ENCODE peak calls at places on chromosomes 7 and 10, in six cellular contexts. One of them, this sample, is unnamed.

GRCh38 chr7:128244861-128245260 is 3.8 kb downstream of the LEP start:
- DNase-seq in GM23338: no peak
- DNase-seq in HAP-1: no peak
- DNase-seq in cardiac fibroblast: no peak
- DNase-seq in dorsolateral prefrontal cortex: no peak
- DNase-seq in bronchial epithelial cell: no peak
- DNase-seq in this sample: no peak

GRCh38 chr7:40644454-40645188 is 509.8 kb downstream of the SUGCT start:
- DNase-seq in GM23338: no peak
- DNase-seq in HAP-1: no peak
- DNase-seq in cardiac fibroblast: no peak
- DNase-seq in dorsolateral prefrontal cortex: no peak
- DNase-seq in bronchial epithelial cell: no peak
- DNase-seq in this sample: no peak

GRCh38 chr7:91379246-91379645 is 115.0 kb downstream of the FZD1 start:
- DNase-seq in GM23338: no peak
- DNase-seq in HAP-1: no peak
- DNase-seq in cardiac fibroblast: no peak
- DNase-seq in dorsolateral prefrontal cortex: no peak
- DNase-seq in bronchial epithelial cell: no peak
- DNase-seq in this sample: no peak

GRCh38 chr7:143299840-143300239 is 11.7 kb downstream of the CASP2 start:
- DNase-seq in GM23338: peak
- DNase-seq in HAP-1: peak
- DNase-seq in cardiac fibroblast: no peak
- DNase-seq in dorsolateral prefrontal cortex: peak
- DNase-seq in bronchial epithelial cell: no peak
- DNase-seq in this sample: no peak

GRCh38 chr7:158783595-158783994 is 45.7 kb downstream of the ESYT2 start:
- DNase-seq in GM23338: no peak
- DNase-seq in HAP-1: no peak
- DNase-seq in cardiac fibroblast: no peak
- DNase-seq in dorsolateral prefrontal cortex: no peak
- DNase-seq in bronchial epithelial cell: peak
- DNase-seq in this sample: no peak

GRCh38 chr10:110076559-110077318 is 69.0 kb downstream of the ADD3 start:
- DNase-seq in GM23338: no peak
- DNase-seq in HAP-1: peak
- DNase-seq in cardiac fibroblast: peak
- DNase-seq in dorsolateral prefrontal cortex: no peak
- DNase-seq in bronchial epithelial cell: peak
- DNase-seq in this sample: no peak

GRCh38 chr7:148747274-148747673 is 48.6 kb downstream of the CUL1 start:
- DNase-seq in GM23338: peak
- DNase-seq in HAP-1: peak
- DNase-seq in cardiac fibroblast: no peak
- DNase-seq in dorsolateral prefrontal cortex: no peak
- DNase-seq in bronchial epithelial cell: peak
- DNase-seq in this sample: no peak

GRCh38 chr10:110416776-110417732 is 80.7 kb upstream of the DUSP5 start:
- DNase-seq in GM23338: no peak
- DNase-seq in HAP-1: no peak
- DNase-seq in cardiac fibroblast: no peak
- DNase-seq in dorsolateral prefrontal cortex: no peak
- DNase-seq in bronchial epithelial cell: peak
- DNase-seq in this sample: no peak

GRCh38 chr7:43612599-43613589 is 30.0 kb downstream of the STK17A start:
- DNase-seq in GM23338: no peak
- DNase-seq in HAP-1: no peak
- DNase-seq in cardiac fibroblast: peak
- DNase-seq in dorsolateral prefrontal cortex: no peak
- DNase-seq in bronchial epithelial cell: no peak
- DNase-seq in this sample: no peak

GRCh38 chr7:51160990-51161615 is 155.5 kb downstream of the COBL start:
- DNase-seq in GM23338: peak
- DNase-seq in HAP-1: peak
- DNase-seq in cardiac fibroblast: peak
- DNase-seq in dorsolateral prefrontal cortex: peak
- DNase-seq in bronchial epithelial cell: peak
- DNase-seq in this sample: peak

GRCh38 chr7:37208528-37208927 is 240.1 kb downstream of the ELMO1 start:
- DNase-seq in GM23338: peak
- DNase-seq in HAP-1: peak
- DNase-seq in cardiac fibroblast: peak
- DNase-seq in dorsolateral prefrontal cortex: peak
- DNase-seq in bronchial epithelial cell: peak
- DNase-seq in this sample: peak

GRCh38 chr10:35795131-35795819 is 153.2 kb upstream of the FZD8 start:
- DNase-seq in GM23338: no peak
- DNase-seq in HAP-1: no peak
- DNase-seq in cardiac fibroblast: peak
- DNase-seq in dorsolateral prefrontal cortex: no peak
- DNase-seq in bronchial epithelial cell: peak
- DNase-seq in this sample: no peak

GRCh38 chr10:61456095-61456789 is 3.1 kb upstream of the TMEM26 start:
- DNase-seq in GM23338: no peak
- DNase-seq in HAP-1: no peak
- DNase-seq in cardiac fibroblast: peak
- DNase-seq in dorsolateral prefrontal cortex: no peak
- DNase-seq in bronchial epithelial cell: no peak
- DNase-seq in this sample: no peak

GRCh38 chr10:122565766-122566206 is 5.2 kb downstream of the DMBT1 start:
- DNase-seq in GM23338: peak
- DNase-seq in HAP-1: peak
- DNase-seq in cardiac fibroblast: peak
- DNase-seq in dorsolateral prefrontal cortex: peak
- DNase-seq in bronchial epithelial cell: peak
- DNase-seq in this sample: peak

GRCh38 chr10:3719024-3719843 is 65.8 kb downstream of the KLF6 start:
- DNase-seq in GM23338: no peak
- DNase-seq in HAP-1: no peak
- DNase-seq in cardiac fibroblast: no peak
- DNase-seq in dorsolateral prefrontal cortex: no peak
- DNase-seq in bronchial epithelial cell: no peak
- DNase-seq in this sample: no peak

GRCh38 chr7:54615545-54615944 is 73.4 kb downstream of the VSTM2A start:
- DNase-seq in GM23338: no peak
- DNase-seq in HAP-1: no peak
- DNase-seq in cardiac fibroblast: no peak
- DNase-seq in dorsolateral prefrontal cortex: no peak
- DNase-seq in bronchial epithelial cell: peak
- DNase-seq in this sample: no peak

GRCh38 chr7:151710121-151710640 is 166.7 kb downstream of the PRKAG2 start:
- DNase-seq in GM23338: no peak
- DNase-seq in HAP-1: no peak
- DNase-seq in cardiac fibroblast: no peak
- DNase-seq in dorsolateral prefrontal cortex: no peak
- DNase-seq in bronchial epithelial cell: no peak
- DNase-seq in this sample: no peak

GRCh38 chr10:73827346-73828089 is 16.1 kb upstream of the NDST2 start:
- DNase-seq in GM23338: no peak
- DNase-seq in HAP-1: no peak
- DNase-seq in cardiac fibroblast: no peak
- DNase-seq in dorsolateral prefrontal cortex: no peak
- DNase-seq in bronchial epithelial cell: peak
- DNase-seq in this sample: no peak

GRCh38 chr10:613661-614340 is 75.7 kb downstream of the DIP2C start:
- DNase-seq in GM23338: no peak
- DNase-seq in HAP-1: no peak
- DNase-seq in cardiac fibroblast: no peak
- DNase-seq in dorsolateral prefrontal cortex: no peak
- DNase-seq in bronchial epithelial cell: no peak
- DNase-seq in this sample: no peak

GRCh38 chr10:17805440-17805839 is 3.7 kb upstream of the MRC1 start:
- DNase-seq in GM23338: no peak
- DNase-seq in HAP-1: no peak
- DNase-seq in cardiac fibroblast: no peak
- DNase-seq in dorsolateral prefrontal cortex: no peak
- DNase-seq in bronchial epithelial cell: no peak
- DNase-seq in this sample: no peak

GRCh38 chr7:19020711-19021110 is 96.7 kb downstream of the TWIST1 start:
- DNase-seq in GM23338: no peak
- DNase-seq in HAP-1: no peak
- DNase-seq in cardiac fibroblast: no peak
- DNase-seq in dorsolateral prefrontal cortex: no peak
- DNase-seq in bronchial epithelial cell: peak
- DNase-seq in this sample: no peak

GRCh38 chr10:128693493-128694132 is 567.4 kb upstream of the MKI67 start:
- DNase-seq in GM23338: no peak
- DNase-seq in HAP-1: no peak
- DNase-seq in cardiac fibroblast: no peak
- DNase-seq in dorsolateral prefrontal cortex: no peak
- DNase-seq in bronchial epithelial cell: no peak
- DNase-seq in this sample: no peak

GRCh38 chr10:14052926-14053325 is 277.8 kb downstream of the FRMD4A start:
- DNase-seq in GM23338: no peak
- DNase-seq in HAP-1: no peak
- DNase-seq in cardiac fibroblast: no peak
- DNase-seq in dorsolateral prefrontal cortex: no peak
- DNase-seq in bronchial epithelial cell: no peak
- DNase-seq in this sample: no peak

GRCh38 chr10:651700-652099 is 37.8 kb downstream of the DIP2C start:
- DNase-seq in GM23338: no peak
- DNase-seq in HAP-1: no peak
- DNase-seq in cardiac fibroblast: no peak
- DNase-seq in dorsolateral prefrontal cortex: no peak
- DNase-seq in bronchial epithelial cell: no peak
- DNase-seq in this sample: no peak

GRCh38 chr7:77525231-77525630 is 11.9 kb upstream of the PTPN12 start:
- DNase-seq in GM23338: no peak
- DNase-seq in HAP-1: no peak
- DNase-seq in cardiac fibroblast: no peak
- DNase-seq in dorsolateral prefrontal cortex: no peak
- DNase-seq in bronchial epithelial cell: peak
- DNase-seq in this sample: no peak

GRCh38 chr7:141697211-141697871 is 4.6 kb downstream of the DENND11 start:
- DNase-seq in GM23338: no peak
- DNase-seq in HAP-1: no peak
- DNase-seq in cardiac fibroblast: no peak
- DNase-seq in dorsolateral prefrontal cortex: peak
- DNase-seq in bronchial epithelial cell: peak
- DNase-seq in this sample: no peak

GRCh38 chr7:44244282-44244681 is 43.5 kb downstream of the YKT6 start:
- DNase-seq in GM23338: peak
- DNase-seq in HAP-1: peak
- DNase-seq in cardiac fibroblast: peak
- DNase-seq in dorsolateral prefrontal cortex: no peak
- DNase-seq in bronchial epithelial cell: no peak
- DNase-seq in this sample: no peak

GRCh38 chr10:25813511-25813910 is 120.5 kb upstream of the MYO3A start:
- DNase-seq in GM23338: no peak
- DNase-seq in HAP-1: no peak
- DNase-seq in cardiac fibroblast: no peak
- DNase-seq in dorsolateral prefrontal cortex: no peak
- DNase-seq in bronchial epithelial cell: no peak
- DNase-seq in this sample: no peak
- H3K4me3 ChIP-seq in GM23338: no peak
- H3K4me3 ChIP-seq in HAP-1: no peak
- H3K4me3 ChIP-seq in cardiac fibroblast: no peak
- H3K4me3 ChIP-seq in dorsolateral prefrontal cortex: no peak
- H3K4me3 ChIP-seq in bronchial epithelial cell: no peak
- H3K4me3 ChIP-seq in this sample: no peak

GRCh38 chr10:117364121-117364960 is 10.9 kb downstream of the PDZD8 start:
- DNase-seq in GM23338: no peak
- DNase-seq in HAP-1: peak
- DNase-seq in cardiac fibroblast: peak
- DNase-seq in dorsolateral prefrontal cortex: no peak
- DNase-seq in bronchial epithelial cell: peak
- DNase-seq in this sample: no peak

GRCh38 chr10:117365612-117366011 is 9.6 kb downstream of the PDZD8 start:
- DNase-seq in GM23338: no peak
- DNase-seq in HAP-1: no peak
- DNase-seq in cardiac fibroblast: no peak
- DNase-seq in dorsolateral prefrontal cortex: no peak
- DNase-seq in bronchial epithelial cell: peak
- DNase-seq in this sample: no peak

GRCh38 chr10:117366741-117367140 is 8.5 kb downstream of the PDZD8 start:
- DNase-seq in GM23338: no peak
- DNase-seq in HAP-1: no peak
- DNase-seq in cardiac fibroblast: no peak
- DNase-seq in dorsolateral prefrontal cortex: no peak
- DNase-seq in bronchial epithelial cell: peak
- DNase-seq in this sample: no peak

GRCh38 chr10:117370205-117370604 is 5.0 kb downstream of the PDZD8 start:
- DNase-seq in GM23338: no peak
- DNase-seq in HAP-1: peak
- DNase-seq in cardiac fibroblast: peak
- DNase-seq in dorsolateral prefrontal cortex: no peak
- DNase-seq in bronchial epithelial cell: peak
- DNase-seq in this sample: no peak

DNA sequence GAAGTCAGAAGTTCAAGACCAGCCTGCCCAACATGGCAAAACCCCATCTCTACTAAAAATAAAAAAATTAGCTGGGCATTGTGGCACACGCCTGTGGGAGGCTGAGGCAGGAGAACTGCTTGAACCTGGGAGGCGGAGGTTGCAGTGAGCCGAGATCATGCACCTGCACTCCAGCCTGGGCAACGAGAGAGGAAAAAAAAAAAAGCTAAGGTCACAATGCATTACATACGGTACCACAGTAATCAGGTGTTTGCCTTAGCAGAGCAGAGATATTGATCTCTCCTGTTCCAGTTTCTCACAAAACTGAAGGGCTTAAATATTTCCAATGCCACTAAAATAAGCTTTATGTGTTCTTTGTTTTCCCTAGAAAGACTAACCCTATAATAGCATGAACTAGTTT is 7.5 kb downstream of the PDZD8 start:
- DNase-seq in GM23338: no peak
- DNase-seq in HAP-1: no peak
- DNase-seq in cardiac fibroblast: no peak
- DNase-seq in dorsolateral prefrontal cortex: no peak
- DNase-seq in bronchial epithelial cell: no peak
- DNase-seq in this sample: no peak
- H3K4me3 ChIP-seq in GM23338: no peak
- H3K4me3 ChIP-seq in HAP-1: no peak
- H3K4me3 ChIP-seq in cardiac fibroblast: no peak
- H3K4me3 ChIP-seq in dorsolateral prefrontal cortex: no peak
- H3K4me3 ChIP-seq in bronchial epithelial cell: no peak
- H3K4me3 ChIP-seq in this sample: no peak

GRCh38 chr7:65731562-65732035 is 141.3 kb upstream of the VKORC1L1 start:
- DNase-seq in GM23338: peak
- DNase-seq in HAP-1: no peak
- DNase-seq in cardiac fibroblast: peak
- DNase-seq in dorsolateral prefrontal cortex: no peak
- DNase-seq in bronchial epithelial cell: peak
- DNase-seq in this sample: peak
- H3K4me3 ChIP-seq in GM23338: peak
- H3K4me3 ChIP-seq in HAP-1: no peak
- H3K4me3 ChIP-seq in cardiac fibroblast: peak
- H3K4me3 ChIP-seq in dorsolateral prefrontal cortex: peak
- H3K4me3 ChIP-seq in bronchial epithelial cell: peak
- H3K4me3 ChIP-seq in this sample: peak

DNA sequence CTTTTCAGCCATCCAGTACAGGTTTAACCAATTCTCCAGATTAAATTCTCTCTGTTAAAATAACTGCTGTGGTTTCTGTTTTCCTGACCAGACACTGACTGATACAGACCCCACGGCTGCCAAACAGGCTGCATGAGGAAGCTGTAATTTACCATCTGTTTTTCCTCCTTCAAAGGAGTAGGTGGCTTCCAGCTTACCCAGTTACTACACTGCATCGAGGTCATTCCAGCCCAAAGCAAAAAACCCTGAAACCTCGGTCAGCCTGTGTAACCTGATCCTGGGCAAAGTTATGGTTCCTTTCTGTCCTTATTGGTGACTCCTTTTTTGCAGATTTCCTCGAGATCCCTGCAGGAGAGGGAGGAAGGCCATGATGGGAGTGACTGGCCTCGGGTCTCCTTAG is 27.9 kb upstream of the LOXL4 start:
- DNase-seq in GM23338: peak
- DNase-seq in HAP-1: no peak
- DNase-seq in cardiac fibroblast: peak
- DNase-seq in dorsolateral prefrontal cortex: no peak
- DNase-seq in bronchial epithelial cell: no peak
- DNase-seq in this sample: no peak
- H3K4me3 ChIP-seq in GM23338: no peak
- H3K4me3 ChIP-seq in HAP-1: no peak
- H3K4me3 ChIP-seq in cardiac fibroblast: no peak
- H3K4me3 ChIP-seq in dorsolateral prefrontal cortex: no peak
- H3K4me3 ChIP-seq in bronchial epithelial cell: no peak
- H3K4me3 ChIP-seq in this sample: no peak